ENCODE peak calls at places on chromosomes 12 and 14, in five cellular contexts. One of them, this sample, is unnamed.
A peak's percentile ranks its signal among the peaks of the same experiment; 100 is the strongest.

GRCh38 chr14:101557811-101558738 is 3.2 kb upstream of the DIO3 start:
- DNase-seq in T-helper 9 cell: no peak
- DNase-seq in CD4-positive, alpha-beta T cell: no peak
- DNase-seq in GM03348: no peak
- DNase-seq in tibial artery: peak; percentile 82
- DNase-seq in this sample: no peak

GRCh38 chr12:1077036-1077803 is 86.2 kb downstream of the ERC1 start:
- DNase-seq in T-helper 9 cell: no peak
- DNase-seq in CD4-positive, alpha-beta T cell: no peak
- DNase-seq in GM03348: no peak
- DNase-seq in tibial artery: no peak
- DNase-seq in this sample: no peak

GRCh38 chr12:124842073-124842749 is 21.5 kb downstream of the SCARB1 start:
- DNase-seq in T-helper 9 cell: no peak
- DNase-seq in CD4-positive, alpha-beta T cell: no peak
- DNase-seq in GM03348: no peak
- DNase-seq in tibial artery: no peak
- DNase-seq in this sample: no peak

GRCh38 chr14:100317897-100318808 is 5.0 kb upstream of the SLC25A47 start:
- DNase-seq in T-helper 9 cell: peak; percentile 60
- DNase-seq in CD4-positive, alpha-beta T cell: peak; percentile 61
- DNase-seq in GM03348: peak; percentile 93
- DNase-seq in tibial artery: peak; percentile 84
- DNase-seq in this sample: peak; percentile 53

GRCh38 chr12:34393821-34394150 is 371.5 kb downstream of the ALG10 start:
- DNase-seq in T-helper 9 cell: no peak
- DNase-seq in CD4-positive, alpha-beta T cell: no peak
- DNase-seq in GM03348: no peak
- DNase-seq in tibial artery: peak; percentile 28
- DNase-seq in this sample: no peak

GRCh38 chr14:57749267-57749666 is 116.6 kb downstream of the SLC35F4 start:
- DNase-seq in T-helper 9 cell: no peak
- DNase-seq in CD4-positive, alpha-beta T cell: no peak
- DNase-seq in GM03348: peak; percentile 14
- DNase-seq in tibial artery: no peak
- DNase-seq in this sample: no peak

GRCh38 chr12:110355080-110355479 is 48.4 kb downstream of the ANAPC7 start:
- DNase-seq in T-helper 9 cell: peak; percentile 13
- DNase-seq in CD4-positive, alpha-beta T cell: no peak
- DNase-seq in GM03348: peak; percentile 29
- DNase-seq in tibial artery: no peak
- DNase-seq in this sample: peak; percentile 18

GRCh38 chr14:49679271-49679670 is 8.7 kb downstream of the POLE2 start:
- DNase-seq in T-helper 9 cell: no peak
- DNase-seq in CD4-positive, alpha-beta T cell: no peak
- DNase-seq in GM03348: peak; percentile 15
- DNase-seq in tibial artery: no peak
- DNase-seq in this sample: no peak

GRCh38 chr12:124914392-124915248 is at the start of gene UBC:
- DNase-seq in T-helper 9 cell: peak; percentile 88
- DNase-seq in CD4-positive, alpha-beta T cell: peak; percentile 84
- DNase-seq in GM03348: peak; percentile 94
- DNase-seq in tibial artery: peak; percentile 93
- DNase-seq in this sample: peak; percentile 90

GRCh38 chr14:50961606-50962259 is 17.4 kb upstream of the PYGL start:
- DNase-seq in T-helper 9 cell: no peak
- DNase-seq in CD4-positive, alpha-beta T cell: no peak
- DNase-seq in GM03348: peak; percentile 30
- DNase-seq in tibial artery: no peak
- DNase-seq in this sample: no peak

GRCh38 chr12:52055781-52056711 is 4.8 kb downstream of the NR4A1 start:
- DNase-seq in T-helper 9 cell: no peak
- DNase-seq in CD4-positive, alpha-beta T cell: no peak
- DNase-seq in GM03348: no peak
- DNase-seq in tibial artery: no peak
- DNase-seq in this sample: no peak

GRCh38 chr12:106584104-106585064 is 1.6 kb downstream of the RFX4 start:
- DNase-seq in T-helper 9 cell: no peak
- DNase-seq in CD4-positive, alpha-beta T cell: no peak
- DNase-seq in GM03348: peak; percentile 14
- DNase-seq in tibial artery: no peak
- DNase-seq in this sample: no peak

GRCh38 chr14:99593971-99594841 is 9.8 kb downstream of the CCDC85C start:
- DNase-seq in T-helper 9 cell: no peak
- DNase-seq in CD4-positive, alpha-beta T cell: no peak
- DNase-seq in GM03348: no peak
- DNase-seq in tibial artery: no peak
- DNase-seq in this sample: no peak